ENCODE peak calls at places on chromosomes 1 and 21, in ten cellular contexts. X is spleen, L is Panc1, B is sigmoid colon, K is GM12878, S is GM23338, R is H1, H is breast epithelium, W is stomach, D is transverse colon. T is an unnamed sample.

GRCh38 chr1:35049116-35049515 is 17.4 kb upstream of the ZMYM6 start:
- DNase-seq in B (no peak), R (peak), D (no peak), L (no peak), S (peak), W (no peak), X (no peak), H (no peak), K (no peak), T (no peak)

GRCh38 chr1:44635439-44635838 is 38.8 kb downstream of the TMEM53 start:
- DNase-seq in L (no peak), K (no peak), D (no peak), H (no peak), X (no peak), B (no peak), S (no peak), R (no peak), W (no peak), T (no peak)

GRCh38 chr1:26429741-26430140 is 2.4 kb upstream of the DHDDS start:
- DNase-seq in B (no peak), X (no peak), L (no peak), H (no peak), D (no peak), S (peak), R (no peak), K (no peak), W (no peak), T (no peak)

GRCh38 chr1:23800396-23801337 is at the start of gene GALE:
- DNase-seq in K (peak), H (peak), R (peak), X (peak), S (peak), W (peak), L (peak), B (peak), D (peak), T (peak)

GRCh38 chr1:85374160-85374559 is 90.8 kb downstream of the DDAH1 start:
- DNase-seq in D (no peak), L (peak), R (no peak), W (no peak), K (no peak), S (no peak), X (no peak), H (no peak), B (no peak), T (no peak)

GRCh38 chr21:32756096-32756495 is 15.5 kb downstream of the PAXBP1 start:
- DNase-seq in X (no peak), H (no peak), B (no peak), D (no peak), R (no peak), W (no peak), K (no peak), L (no peak), S (no peak), T (no peak)

GRCh38 chr1:207007352-207008033 is 25.1 kb downstream of the C1orf116 start:
- DNase-seq in B (no peak), H (no peak), W (peak), S (no peak), R (no peak), D (no peak), K (no peak), X (no peak), L (no peak), T (no peak)

GRCh38 chr1:37765937-37766664 is 1.2 kb upstream of the EPHA10 start:
- DNase-seq in B (no peak), S (peak), L (no peak), H (no peak), X (no peak), D (no peak), R (peak), W (no peak), K (no peak), T (no peak)

GRCh38 chr1:47523812-47524170 is 85.9 kb downstream of the FOXD2 start:
- DNase-seq in R (no peak), D (no peak), L (no peak), K (no peak), H (no peak), X (no peak), S (peak), B (no peak), W (no peak), T (no peak)

GRCh38 chr1:201032408-201032807 is 8.9 kb upstream of the KIF21B start:
- DNase-seq in K (no peak), X (no peak), H (no peak), D (no peak), L (no peak), B (no peak), R (no peak), W (no peak), S (no peak), T (no peak)

GRCh38 chr1:201038537-201038936 is 15.0 kb upstream of the KIF21B start:
- DNase-seq in B (no peak), S (no peak), H (no peak), X (no peak), D (no peak), R (no peak), K (no peak), L (no peak), W (no peak), T (no peak)

GRCh38 chr1:201039876-201040275 is 16.4 kb upstream of the KIF21B start:
- DNase-seq in B (no peak), K (no peak), S (no peak), R (no peak), W (no peak), L (no peak), H (no peak), D (no peak), X (no peak), T (no peak)

GRCh38 chr1:201041011-201041410 is 17.5 kb upstream of the KIF21B start:
- DNase-seq in W (no peak), D (no peak), X (no peak), B (no peak), S (no peak), L (no peak), K (no peak), R (no peak), H (no peak), T (no peak)

GRCh38 chr1:201036188-201036834 is 12.8 kb upstream of the KIF21B start:
- DNase-seq in W (no peak), R (no peak), D (no peak), B (no peak), X (no peak), H (no peak), S (no peak), K (no peak), L (no peak), T (no peak)
- H3K27ac ChIP-seq in W (no peak), R (no peak), D (no peak), B (no peak), X (no peak), H (no peak), S (no peak), K (no peak), L (no peak), T (no peak)

GRCh38 chr1:154988053-154988954 is 5.1 kb upstream of the LENEP start:
- DNase-seq in S (no peak), H (no peak), D (no peak), L (no peak), X (peak), K (no peak), W (no peak), B (no peak), R (no peak), T (no peak)
- TF ChIP-seq CTCF in S (no peak), H (no peak), D (no peak), L (no peak), X (no peak), K (peak), W (no peak), B (no peak), R (no peak), T (no peak)

GRCh38 chr1:208029381-208030319 is 118.7 kb upstream of the CD34 start:
- DNase-seq in W (no peak), H (no peak), L (no peak), S (no peak), D (peak), K (no peak), X (no peak), R (no peak), B (no peak), T (no peak)
- TF ChIP-seq POLR2AphosphoS5 in W (no peak), H (no peak), L (no peak), S (no peak), D (no peak), K (no peak), X (no peak), R (no peak), B (no peak), T (no peak)

GRCh38 chr1:120176092-120176855 is at the start of gene SEC22B:
- DNase-seq in X (peak), R (peak), W (peak), D (peak), K (peak), B (peak), S (peak), H (peak), L (peak), T (peak)

GRCh38 chr1:120179420-120180348 is 3.4 kb upstream of the SEC22B start:
- DNase-seq in K (no peak), S (peak), H (no peak), L (no peak), B (peak), R (peak), X (no peak), W (no peak), D (peak), T (no peak)

DNA sequence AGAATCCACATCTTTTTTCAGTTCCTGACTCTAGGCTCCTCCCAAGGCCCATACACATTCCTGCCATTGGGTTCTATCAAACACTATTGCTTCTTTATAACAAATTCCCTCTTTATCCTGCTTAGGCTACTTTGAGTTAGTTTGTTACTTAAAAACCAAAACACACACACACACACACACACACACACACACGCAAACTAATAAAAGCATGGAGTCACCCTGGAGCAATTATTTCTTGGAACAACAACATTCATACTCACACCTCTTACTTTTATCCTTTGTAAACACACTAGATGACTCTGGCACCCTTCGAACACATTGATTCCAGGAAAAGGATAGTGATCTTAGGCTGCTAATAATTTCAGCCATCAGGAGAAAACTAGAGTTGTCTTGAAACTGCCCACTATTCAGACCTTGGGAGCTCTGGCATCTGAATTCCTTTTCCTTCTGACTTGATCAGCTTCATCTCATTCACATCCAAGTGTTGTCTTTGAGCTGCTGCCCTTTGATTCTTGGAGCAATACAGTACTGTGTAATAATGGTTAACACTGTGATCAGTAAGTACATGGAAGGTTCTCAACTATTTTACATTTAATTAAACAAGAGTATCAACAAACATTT is 2.6 kb upstream of the SEC22B start:
- DNase-seq in H (no peak), K (no peak), S (peak), D (no peak), W (no peak), X (no peak), B (no peak), R (no peak), L (no peak), T (no peak)
- H3K27ac ChIP-seq in H (peak), K (no peak), S (peak), D (peak), W (peak), X (peak), B (peak), R (no peak), L (no peak), T (no peak)

DNA sequence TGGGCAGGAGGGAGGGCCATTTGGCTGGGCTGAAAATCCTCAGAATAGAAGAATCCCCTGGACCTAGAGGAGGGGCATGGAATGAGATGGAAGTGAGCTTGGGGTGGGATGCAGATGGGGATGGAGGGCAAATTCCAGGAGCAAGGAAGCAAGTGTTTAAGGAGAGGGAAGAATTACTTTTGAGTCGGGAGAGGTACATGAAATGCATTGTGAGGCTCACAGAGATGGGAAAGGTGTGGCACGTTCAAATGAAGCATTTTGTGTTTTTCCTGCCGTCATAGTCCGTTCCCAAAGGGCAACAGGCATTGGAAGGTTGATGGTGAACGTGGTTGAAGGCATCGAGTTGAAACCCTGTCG is 30.5 kb downstream of the ATP5PO start:
- DNase-seq in W (no peak), X (no peak), K (no peak), D (no peak), L (no peak), H (no peak), R (no peak), S (no peak), B (no peak), T (no peak)
- TF ChIP-seq CTCF in W (no peak), X (no peak), K (no peak), D (no peak), L (no peak), H (no peak), R (no peak), S (no peak), B (no peak), T (no peak)

T was measured in HL-60.